ENCODE peak calls at places on chromosomes 12 and 14, in seven cellular contexts. Y is HCT116, S is suprapubic skin, T is upper lobe of left lung, N is K562, J is HepG2, E is endothelial cell of umbilical vein. Z is an unnamed sample.

GRCh38 chr14:68977137-68977740 is 1.9 kb downstream of the ACTN1 start:
- DNase-seq in Y (no peak), S (no peak), T (peak; percentile 45), N (no peak), J (peak; percentile 84), E (no peak), Z (peak; percentile 40)

GRCh38 chr12:57739387-57739786 is 845 bp upstream of the AGAP2 start:
- DNase-seq in Y (no peak), S (peak; percentile 38), T (no peak), N (no peak), J (no peak), E (no peak), Z (no peak)

GRCh38 chr14:54444701-54445100 is 3.5 kb upstream of the CNIH1 start:
- DNase-seq in Y (no peak), S (no peak), T (no peak), N (no peak), J (no peak), E (no peak), Z (no peak)

GRCh38 chr12:19800884-19801283 is 361.6 kb downstream of the AEBP2 start:
- DNase-seq in Y (no peak), S (no peak), T (no peak), N (no peak), J (no peak), E (peak; percentile 91), Z (no peak)

GRCh38 chr12:42382013-42382696 is 56.2 kb downstream of the PPHLN1 start:
- DNase-seq in Y (no peak), S (no peak), T (no peak), N (no peak), J (no peak), E (no peak), Z (no peak)

GRCh38 chr12:113582521-113583218 is 111.0 kb upstream of the LHX5 start:
- DNase-seq in Y (no peak), S (no peak), T (no peak), N (peak; percentile 90), J (no peak), E (no peak), Z (no peak)

GRCh38 chr12:107929436-107929835 is 154.9 kb downstream of the ASCL4 start:
- DNase-seq in Y (peak; percentile 78), S (no peak), T (no peak), N (peak; percentile 31), J (peak; percentile 35), E (no peak), Z (no peak)

GRCh38 chr14:74085047-74085637 is 386 bp downstream of the LIN52 start:
- DNase-seq in Y (no peak), S (no peak), T (no peak), N (peak; percentile 17), J (peak; percentile 10), E (no peak), Z (no peak)

GRCh38 chr12:108807476-108807875 is 49.9 kb downstream of the SSH1 start:
- DNase-seq in Y (no peak), S (no peak), T (peak; percentile 64), N (no peak), J (no peak), E (no peak), Z (no peak)

GRCh38 chr14:54475911-54476310 is 12.9 kb downstream of the GMFB start:
- DNase-seq in Y (no peak), S (no peak), T (no peak), N (no peak), J (no peak), E (no peak), Z (no peak)

GRCh38 chr14:24224618-24225071 is 7.5 kb downstream of the NEDD8 start:
- DNase-seq in Y (no peak), S (no peak), T (no peak), N (no peak), J (no peak), E (peak; percentile 95), Z (no peak)

GRCh38 chr12:46920503-46920902 is 94.7 kb upstream of the SLC38A4 start:
- DNase-seq in Y (no peak), S (no peak), T (no peak), N (no peak), J (no peak), E (no peak), Z (no peak)
- TF ChIP-seq CTCF in Y (no peak), S (no peak), T (no peak), N (no peak), J (no peak), E (no peak), Z (no peak)

GRCh38 chr12:132972374-132972773 is 13.8 kb upstream of the ZNF26 start:
- DNase-seq in Y (no peak), S (no peak), T (no peak), N (no peak), J (no peak), E (no peak), Z (no peak)
- H3K9me3 ChIP-seq in Y (peaks cover 10% of the 10 kb centered on the region), S (peaks cover 17% of the 10 kb centered on the region), T (peaks cover 23% of the 10 kb centered on the region), N (peaks cover 2% of the 10 kb centered on the region), J (peaks cover 78% of the 10 kb centered on the region), E (no peaks in the 10 kb centered on the region), Z (no peaks in the 10 kb centered on the region)

DNA sequence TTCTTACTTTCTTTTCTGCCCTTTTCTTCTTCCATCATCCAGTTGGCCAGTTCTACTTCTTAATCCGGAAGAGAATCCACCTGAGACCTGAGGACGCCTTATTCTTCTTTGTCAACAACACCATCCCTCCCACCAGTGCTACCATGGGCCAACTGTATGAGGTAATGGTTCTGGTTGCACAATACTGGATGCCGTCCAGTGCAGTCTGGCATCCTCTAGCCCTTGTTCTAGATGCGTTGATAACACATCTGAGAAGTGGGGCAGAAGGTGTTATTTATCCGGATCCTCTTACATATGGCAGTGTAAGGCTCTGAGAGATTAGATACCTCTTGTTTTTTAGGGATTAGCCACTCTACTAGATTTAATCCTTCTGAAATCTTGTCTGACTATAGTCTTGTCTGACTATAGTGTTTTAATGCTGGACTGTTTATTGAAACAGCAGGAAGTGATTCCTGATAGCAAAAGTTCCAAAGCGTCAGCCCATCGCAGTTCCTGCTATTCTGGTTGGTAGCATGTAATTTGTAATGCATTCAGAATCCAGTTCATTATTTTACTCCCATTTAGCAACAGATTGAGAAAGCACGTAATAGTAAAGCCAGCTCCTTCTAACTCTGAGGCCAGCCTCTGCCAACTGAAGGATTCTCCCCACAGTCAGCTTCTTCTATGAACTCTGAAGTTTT is 7.9 kb downstream of the GABARAPL1 start:
- DNase-seq in Y (no peak), S (peak; percentile 91), T (no peak), N (no peak), J (no peak), E (peak; percentile 94), Z (peak; percentile 91)
- TF ChIP-seq POLR2AphosphoS5 in Y (no peak), S (peak; percentile 88), T (peak; percentile 86), N (no peak), J (no peak), E (no peak), Z (peak; percentile 98)

GRCh38 chr12:98574110-98574509 is 19.4 kb upstream of the SLC25A3 start:
- DNase-seq in Y (no peak), S (no peak), T (no peak), N (no peak), J (peak; percentile 79), E (no peak), Z (no peak)

GRCh38 chr12:98575013-98575412 is 18.5 kb upstream of the SLC25A3 start:
- DNase-seq in Y (no peak), S (no peak), T (no peak), N (no peak), J (no peak), E (no peak), Z (no peak)

DNA sequence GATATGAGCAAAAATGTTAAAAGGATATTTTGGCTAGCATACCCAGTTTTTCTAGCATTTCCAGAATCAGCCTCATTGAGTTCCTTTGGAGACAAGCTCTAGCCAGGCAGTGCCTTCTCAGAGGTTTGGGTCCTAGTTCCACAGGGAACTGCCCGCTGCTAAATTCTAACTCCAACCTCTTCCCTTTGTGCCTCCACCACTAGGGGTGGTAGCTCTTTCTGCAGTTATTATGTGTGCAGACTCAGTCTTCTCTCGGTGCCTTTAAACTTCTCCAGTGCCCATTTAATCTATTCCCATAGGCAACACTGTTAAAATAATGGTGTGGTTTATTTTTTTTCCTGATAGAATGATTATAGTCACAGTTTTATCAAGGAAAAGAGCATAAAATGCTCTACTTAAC is 21.5 kb upstream of the SLC25A3 start:
- DNase-seq in Y (no peak), S (no peak), T (no peak), N (no peak), J (peak; percentile 35), E (no peak), Z (no peak)
- TF ChIP-seq CTCF in Y (peak; percentile 14), S (no peak), T (no peak), N (peak; percentile 60), J (peak; percentile 42), E (peak; percentile 19), Z (no peak)

DNA sequence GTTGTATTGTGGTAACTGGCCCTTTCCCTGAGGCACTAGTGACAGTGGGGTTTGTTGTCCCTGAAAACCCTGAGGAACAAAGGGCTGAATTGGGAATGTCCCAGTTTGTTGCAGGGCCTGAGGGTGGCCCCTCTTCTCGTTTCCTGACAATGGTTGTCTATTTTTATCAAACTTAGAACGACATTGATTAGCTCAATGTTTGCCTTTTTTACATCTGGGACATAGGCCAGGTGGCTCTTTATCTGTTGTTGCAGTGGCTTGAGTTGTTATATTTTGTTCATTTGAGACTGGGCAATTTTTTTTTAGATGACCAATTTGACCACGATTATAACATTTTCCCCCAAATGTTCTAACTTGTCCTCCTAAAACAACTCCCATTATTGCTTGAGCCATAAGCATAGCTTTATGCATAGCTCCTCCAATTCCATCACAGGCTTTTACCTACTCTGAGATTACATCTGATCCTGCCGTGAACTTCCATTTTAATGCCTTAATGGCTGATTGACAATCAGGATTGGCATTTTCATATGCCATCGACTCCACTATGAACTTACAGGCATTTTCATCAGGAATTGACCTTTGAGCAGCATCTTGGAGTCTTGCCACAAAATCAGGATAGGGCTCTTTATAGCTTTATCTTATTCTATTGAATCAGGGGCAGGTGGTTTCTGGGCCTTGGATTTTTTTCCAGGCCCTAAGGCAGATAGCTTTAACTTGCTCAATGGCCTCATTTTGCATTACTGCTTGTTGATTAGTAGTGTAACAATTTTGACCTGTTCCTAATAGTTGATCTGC is 604.3 kb downstream of the ALG10 start:
- DNase-seq in Y (no peak), S (no peak), T (no peak), N (no peak), J (no peak), E (no peak), Z (no peak)
- H3K9me3 ChIP-seq in Y (peaks cover 12% of the 10 kb centered on the region), S (peaks cover 19% of the 10 kb centered on the region), T (no peaks in the 10 kb centered on the region), N (no peaks in the 10 kb centered on the region), J (peaks cover 5% of the 10 kb centered on the region), E (no peaks in the 10 kb centered on the region), Z (no peaks in the 10 kb centered on the region)

GRCh38 chr12:104612381-104612780 is 155.6 kb downstream of the CHST11 start:
- DNase-seq in Y (no peak), S (no peak), T (no peak), N (no peak), J (no peak), E (no peak), Z (no peak)

GRCh38 chr12:104611671-104612070 is 154.9 kb downstream of the CHST11 start:
- DNase-seq in Y (no peak), S (no peak), T (no peak), N (no peak), J (no peak), E (no peak), Z (no peak)

GRCh38 chr12:104619305-104619704 is 162.6 kb downstream of the CHST11 start:
- DNase-seq in Y (no peak), S (no peak), T (no peak), N (no peak), J (no peak), E (no peak), Z (no peak)

GRCh38 chr12:104618691-104619090 is 161.9 kb downstream of the CHST11 start:
- DNase-seq in Y (no peak), S (no peak), T (no peak), N (no peak), J (no peak), E (no peak), Z (no peak)

GRCh38 chr12:104615048-104615561 is 158.4 kb downstream of the CHST11 start:
- DNase-seq in Y (no peak), S (peak; percentile 75), T (no peak), N (no peak), J (no peak), E (no peak), Z (no peak)
- TF ChIP-seq POLR2AphosphoS5 in Y (no peak), S (peak; percentile 50), T (no peak), N (no peak), J (no peak), E (no peak), Z (no peak)